ENCODE peak calls at places on chromosomes 4 and X, in five cellular contexts. U is posterior cingulate gyrus; L is ecto neural progenitor cell; I is stimulated activated CD4-positive, alpha-beta T cell treated with anti-CD3 and anti-CD28 coated beads, Interleukin-2, amount 100 ng/mL, for 48 hours; O is ovary. Q is an unnamed sample.
A peak's percentile ranks its signal among the peaks of the same experiment; 100 is the strongest.

GRCh38 chrX:96615448-96615847 is 69.2 kb upstream of the DIAPH2 start:
- DNase-seq in O (no peak), U (no peak), I (no peak), L (no peak), Q (no peak)

GRCh38 chrX:18010251-18010650 is 149.2 kb upstream of the RAI2 start:
- DNase-seq in U (no peak), O (no peak), I (no peak), L (no peak), Q (no peak)

GRCh38 chrX:3638280-3638873 is 75.1 kb downstream of the PRKX start:
- DNase-seq in U (no peak), L (peak; percentile 63), O (peak; percentile 42), I (peak; percentile 5), Q (no peak)

GRCh38 chr4:98113005-98113404 is 30.3 kb downstream of the STPG2 start:
- DNase-seq in O (no peak), L (no peak), I (no peak), U (no peak), Q (no peak)

GRCh38 chr4:123304151-123305021 is 92.2 kb upstream of the SPRY1 start:
- DNase-seq in O (no peak), L (peak; percentile 73), I (no peak), U (no peak), Q (no peak)

GRCh38 chr4:15451866-15452765 is 17.6 kb upstream of the CC2D2A start:
- DNase-seq in O (no peak), I (no peak), U (no peak), L (no peak), Q (no peak)

GRCh38 chr4:15729910-15730533 is 27.2 kb downstream of the BST1 start:
- DNase-seq in U (no peak), O (no peak), L (no peak), I (peak; percentile 10), Q (no peak)

GRCh38 chrX:54891573-54891972 is 29.1 kb upstream of the TRO start:
- DNase-seq in U (no peak), L (no peak), O (no peak), I (no peak), Q (no peak)

GRCh38 chrX:20988118-20988517 is 386.1 kb upstream of the CNKSR2 start:
- DNase-seq in I (no peak), L (no peak), O (no peak), U (no peak), Q (no peak)

GRCh38 chr4:186891859-186892486 is 168.3 kb upstream of the FAT1 start:
- DNase-seq in U (no peak), O (no peak), L (no peak), I (no peak), Q (no peak)

Q was measured in aorta.